ENCODE peak calls at places on chromosomes 7 and 10, in seven cellular contexts. O is neural progenitor cell, D is PC-3, S is heart left ventricle, J is heart right ventricle, P is left lung, H is upper lobe of right lung. Y is an unnamed sample.

GRCh38 chr7:98998821-98999725 is 120.7 kb downstream of the TRRAP start:
- DNase-seq in J (no peak), O (no peak), D (no peak), P (no peak), H (peak), S (no peak), Y (no peak)

GRCh38 chr7:5622746-5623145 is 158.7 kb downstream of the RNF216 start:
- DNase-seq in S (no peak), P (no peak), O (no peak), J (no peak), D (no peak), H (no peak), Y (no peak)

GRCh38 chr10:129963076-129963830 is 821 bp downstream of the EBF3 start:
- DNase-seq in H (no peak), O (peak), D (no peak), P (no peak), S (no peak), J (no peak), Y (no peak)

GRCh38 chr10:75508814-75509306 is 77.4 kb downstream of the LRMDA start:
- DNase-seq in O (no peak), H (no peak), J (no peak), D (no peak), S (no peak), P (no peak), Y (no peak)

GRCh38 chr10:75611972-75612331 is 180.5 kb downstream of the LRMDA start:
- DNase-seq in D (no peak), J (no peak), O (no peak), S (no peak), H (no peak), P (no peak), Y (no peak)

GRCh38 chr10:131126321-131127121 is 185.0 kb downstream of the TCERG1L start:
- DNase-seq in H (no peak), D (no peak), P (no peak), S (no peak), J (no peak), O (peak), Y (no peak)

GRCh38 chr10:78474743-78475142 is 441.1 kb downstream of the RPS24 start:
- DNase-seq in D (no peak), P (no peak), O (no peak), S (no peak), H (no peak), J (no peak), Y (no peak)

GRCh38 chr10:87546971-87547413 is 42.3 kb downstream of the MINPP1 start:
- DNase-seq in J (no peak), O (no peak), P (peak), H (peak), D (peak), S (no peak), Y (no peak)

GRCh38 chr10:60817135-60817805 is 39.0 kb downstream of the CDK1 start:
- DNase-seq in O (no peak), S (no peak), P (no peak), D (no peak), H (no peak), J (no peak), Y (peak)

GRCh38 chr7:2165610-2166594 is 66.8 kb downstream of the MAD1L1 start:
- DNase-seq in S (no peak), D (no peak), H (peak), O (no peak), J (peak), P (no peak), Y (no peak)

GRCh38 chr10:80491251-80492102 is 37.4 kb downstream of the TSPAN14 start:
- DNase-seq in P (peak), D (no peak), O (no peak), J (no peak), S (peak), H (peak), Y (no peak)
- H3K27ac ChIP-seq in P (peak), D (no peak), O (no peak), J (peak), S (no peak), H (peak), Y (no peak)

GRCh38 chr10:95354130-95354529 is 63.3 kb upstream of the PDLIM1 start:
- DNase-seq in O (no peak), H (no peak), D (no peak), J (no peak), S (no peak), P (no peak), Y (no peak)
- H3K27ac ChIP-seq in O (no peak), H (no peak), D (no peak), J (peak), S (no peak), P (peak), Y (no peak)

DNA sequence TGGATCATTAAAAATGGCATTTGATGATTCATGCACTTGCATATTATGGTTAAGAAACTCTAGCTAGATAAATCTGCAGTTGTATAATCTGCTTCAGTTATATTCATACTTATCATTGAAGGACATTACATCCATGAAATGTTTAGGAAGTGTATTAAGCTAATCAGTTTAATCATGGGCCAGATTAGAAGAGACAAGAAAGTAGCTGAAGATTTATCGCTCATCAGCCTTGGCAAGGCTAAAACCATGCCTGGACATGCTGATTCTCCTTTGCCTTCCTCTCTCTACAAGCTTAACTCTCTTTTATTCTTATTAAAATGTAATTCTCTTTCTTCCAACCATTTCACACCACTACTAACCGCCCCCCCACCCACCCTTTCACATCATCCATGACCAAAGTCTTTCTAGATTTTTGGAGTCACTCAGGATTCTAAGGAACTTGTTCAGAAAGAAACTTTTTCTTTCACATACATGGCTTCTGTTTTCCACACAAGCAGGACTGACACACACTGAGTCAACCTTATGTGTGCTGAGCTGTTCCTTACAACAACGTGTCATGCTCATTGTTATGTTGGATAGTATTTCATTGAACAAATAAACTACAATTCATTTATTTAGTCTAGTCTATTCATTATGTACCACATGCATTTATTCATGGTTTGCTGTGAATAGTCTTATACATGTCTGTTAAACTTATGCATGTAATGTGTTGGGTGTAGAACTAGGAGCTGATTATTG is 227.2 kb upstream of the SP8 start:
- DNase-seq in O (no peak), J (no peak), P (no peak), D (peak), S (no peak), H (no peak), Y (no peak)
- H3K27ac ChIP-seq in O (no peak), J (no peak), P (no peak), D (peak), S (no peak), H (no peak), Y (no peak)

GRCh38 chr10:34094146-34094696 is 720.9 kb downstream of the PARD3 start:
- DNase-seq in S (no peak), J (no peak), D (no peak), H (no peak), O (no peak), P (no peak), Y (no peak)
- H3K27ac ChIP-seq in S (no peak), J (no peak), D (no peak), H (no peak), O (no peak), P (no peak), Y (no peak)

GRCh38 chr10:32954545-32955298 is 3.3 kb downstream of the ITGB1 start:
- DNase-seq in J (no peak), S (no peak), D (peak), O (no peak), P (no peak), H (no peak), Y (no peak)
- H3K27ac ChIP-seq in J (peak), S (peak), D (peak), O (no peak), P (no peak), H (no peak), Y (peak)

GRCh38 chr7:141700291-141700847 is 1.6 kb downstream of the DENND11 start:
- DNase-seq in D (no peak), J (no peak), P (no peak), O (no peak), S (no peak), H (no peak), Y (no peak)
- H3K27ac ChIP-seq in D (no peak), J (peak), P (no peak), O (no peak), S (peak), H (peak), Y (no peak)

Y was measured in brain microvascular endothelial cell.